ENCODE peak calls at places on chromosomes 7 and 10, in six cellular contexts. One of them, this sample, is unnamed.

GRCh38 chr10:27474741-27475140 is 29.4 kb upstream of the RAB18 start:
- DNase-seq in neural crest cell: no peak
- DNase-seq in NCI-H1694 treated with DMSO at 0.1 percent for 48 hours: no peak
- DNase-seq in cardiac fibroblast: peak; percentile 11
- DNase-seq in astrocyte of the spinal cord: no peak
- DNase-seq in hippocampal formation: no peak
- DNase-seq in this sample: no peak

GRCh38 chr7:43113622-43114450 is 1.4 kb downstream of the HECW1 start:
- DNase-seq in neural crest cell: no peak
- DNase-seq in NCI-H1694 treated with DMSO at 0.1 percent for 48 hours: no peak
- DNase-seq in cardiac fibroblast: no peak
- DNase-seq in astrocyte of the spinal cord: no peak
- DNase-seq in hippocampal formation: peak; percentile 39
- DNase-seq in this sample: no peak

GRCh38 chr10:126803394-126803793 is 101.8 kb upstream of the DOCK1 start:
- DNase-seq in neural crest cell: no peak
- DNase-seq in NCI-H1694 treated with DMSO at 0.1 percent for 48 hours: no peak
- DNase-seq in cardiac fibroblast: no peak
- DNase-seq in astrocyte of the spinal cord: no peak
- DNase-seq in hippocampal formation: no peak
- DNase-seq in this sample: no peak

GRCh38 chr10:103547391-103547946 is 54.0 kb downstream of the NEURL1 start:
- DNase-seq in neural crest cell: no peak
- DNase-seq in NCI-H1694 treated with DMSO at 0.1 percent for 48 hours: no peak
- DNase-seq in cardiac fibroblast: no peak
- DNase-seq in astrocyte of the spinal cord: no peak
- DNase-seq in hippocampal formation: no peak
- DNase-seq in this sample: no peak

GRCh38 chr10:6737758-6738463 is 157.8 kb upstream of the PRKCQ start:
- DNase-seq in neural crest cell: no peak
- DNase-seq in NCI-H1694 treated with DMSO at 0.1 percent for 48 hours: no peak
- DNase-seq in cardiac fibroblast: no peak
- DNase-seq in astrocyte of the spinal cord: peak; percentile 42
- DNase-seq in hippocampal formation: no peak
- DNase-seq in this sample: no peak

GRCh38 chr10:13594641-13595040 is 7.9 kb downstream of the PRPF18 start:
- DNase-seq in neural crest cell: no peak
- DNase-seq in NCI-H1694 treated with DMSO at 0.1 percent for 48 hours: no peak
- DNase-seq in cardiac fibroblast: peak; percentile 26
- DNase-seq in astrocyte of the spinal cord: no peak
- DNase-seq in hippocampal formation: no peak
- DNase-seq in this sample: no peak

GRCh38 chr7:30476401-30477145 is 2.0 kb downstream of the NOD1 start:
- DNase-seq in neural crest cell: no peak
- DNase-seq in NCI-H1694 treated with DMSO at 0.1 percent for 48 hours: no peak
- DNase-seq in cardiac fibroblast: no peak
- DNase-seq in astrocyte of the spinal cord: no peak
- DNase-seq in hippocampal formation: no peak
- DNase-seq in this sample: no peak

GRCh38 chr10:62437696-62438095 is 63.5 kb downstream of the ZNF365 start:
- DNase-seq in neural crest cell: peak; percentile 26
- DNase-seq in NCI-H1694 treated with DMSO at 0.1 percent for 48 hours: peak; percentile 14
- DNase-seq in cardiac fibroblast: peak; percentile 88
- DNase-seq in astrocyte of the spinal cord: peak; percentile 88
- DNase-seq in hippocampal formation: peak; percentile 73
- DNase-seq in this sample: peak; percentile 79

GRCh38 chr10:79399242-79399831 is 46.1 kb downstream of the ZCCHC24 start:
- DNase-seq in neural crest cell: peak; percentile 44
- DNase-seq in NCI-H1694 treated with DMSO at 0.1 percent for 48 hours: no peak
- DNase-seq in cardiac fibroblast: peak; percentile 95
- DNase-seq in astrocyte of the spinal cord: peak; percentile 98
- DNase-seq in hippocampal formation: peak; percentile 46
- DNase-seq in this sample: peak; percentile 75

GRCh38 chr10:30827531-30828120 is 198.1 kb upstream of the LYZL2 start:
- DNase-seq in neural crest cell: no peak
- DNase-seq in NCI-H1694 treated with DMSO at 0.1 percent for 48 hours: no peak
- DNase-seq in cardiac fibroblast: peak; percentile 81
- DNase-seq in astrocyte of the spinal cord: peak; percentile 35
- DNase-seq in hippocampal formation: peak; percentile 21
- DNase-seq in this sample: peak; percentile 16